ENCODE peak calls at places on chromosomes 1 and 21, in seven cellular contexts. L is foreskin keratinocyte; M is AG10803; X is Peyer's patch; J is CD4-positive, alpha-beta T cell; C is SK-N-SH; W is AG09319. K is an unnamed sample.
A peak's percentile ranks its signal among the peaks of the same experiment; 100 is the strongest.

GRCh38 chr1:65558215-65558614 is 137.7 kb downstream of the LEPR start:
- DNase-seq in L (no peak), M (peak; percentile 20), X (no peak), J (no peak), C (no peak), W (peak; percentile 4), K (no peak)

GRCh38 chr1:109495738-109496137 is 1.8 kb downstream of the CYB561D1 start:
- DNase-seq in L (no peak), M (no peak), X (no peak), J (no peak), C (no peak), W (no peak), K (no peak)

GRCh38 chr1:199585392-199585791 is 442.1 kb upstream of the NR5A2 start:
- DNase-seq in L (peak; percentile 54), M (no peak), X (no peak), J (no peak), C (no peak), W (no peak), K (no peak)

GRCh38 chr1:181159451-181160151 is 71.1 kb downstream of the IER5 start:
- DNase-seq in L (peak; percentile 97), M (peak; percentile 36), X (peak; percentile 71), J (peak; percentile 53), C (no peak), W (no peak), K (no peak)

GRCh38 chr1:211944733-211945500 is 90.4 kb downstream of the INTS7 start:
- DNase-seq in L (peak; percentile 96), M (peak; percentile 42), X (peak; percentile 72), J (no peak), C (no peak), W (no peak), K (no peak)

GRCh38 chr1:187862506-187862905 is 1033.8 kb downstream of the PLA2G4A start:
- DNase-seq in L (peak; percentile 72), M (no peak), X (no peak), J (no peak), C (no peak), W (no peak), K (no peak)

GRCh38 chr1:111366256-111366655 is 61.3 kb downstream of the OVGP1 start:
- DNase-seq in L (peak; percentile 59), M (peak; percentile 25), X (no peak), J (no peak), C (no peak), W (no peak), K (no peak)

GRCh38 chr1:92907949-92908684 is 53.1 kb downstream of the DIPK1A start:
- DNase-seq in L (peak; percentile 96), M (no peak), X (no peak), J (no peak), C (no peak), W (no peak), K (no peak)

GRCh38 chr1:66478116-66478515 is 55.8 kb upstream of the SGIP1 start:
- DNase-seq in L (peak; percentile 78), M (peak; percentile 87), X (no peak), J (no peak), C (no peak), W (no peak), K (no peak)

GRCh38 chr1:117051224-117052064 is 8.7 kb upstream of the TTF2 start:
- DNase-seq in L (peak; percentile 49), M (no peak), X (peak; percentile 54), J (no peak), C (no peak), W (no peak), K (no peak)

GRCh38 chr1:26959270-26959669 is 998 bp downstream of the KDF1 start:
- DNase-seq in L (no peak), M (no peak), X (no peak), J (no peak), C (no peak), W (no peak), K (no peak)

GRCh38 chr1:26960625-26960966 is 328 bp upstream of the KDF1 start:
- DNase-seq in L (no peak), M (no peak), X (no peak), J (no peak), C (no peak), W (no peak), K (no peak)

GRCh38 chr1:26961826-26962225 is 1.6 kb upstream of the KDF1 start:
- DNase-seq in L (peak; percentile 93), M (peak; percentile 97), X (no peak), J (no peak), C (no peak), W (peak; percentile 54), K (no peak)

GRCh38 chr1:26957306-26957705 is 3.0 kb downstream of the KDF1 start:
- DNase-seq in L (no peak), M (no peak), X (no peak), J (no peak), C (no peak), W (no peak), K (no peak)

GRCh38 chr1:26959722-26960624 is at the start of gene KDF1:
- DNase-seq in L (peak; percentile 80), M (no peak), X (peak; percentile 93), J (peak; percentile 68), C (peak; percentile 64), W (no peak), K (no peak)
- TF ChIP-seq CTCF in L (peak; percentile 43), M (no peak), X (peak; percentile 60), J (peak; percentile 36), C (no peak), W (no peak), K (no peak)

DNA sequence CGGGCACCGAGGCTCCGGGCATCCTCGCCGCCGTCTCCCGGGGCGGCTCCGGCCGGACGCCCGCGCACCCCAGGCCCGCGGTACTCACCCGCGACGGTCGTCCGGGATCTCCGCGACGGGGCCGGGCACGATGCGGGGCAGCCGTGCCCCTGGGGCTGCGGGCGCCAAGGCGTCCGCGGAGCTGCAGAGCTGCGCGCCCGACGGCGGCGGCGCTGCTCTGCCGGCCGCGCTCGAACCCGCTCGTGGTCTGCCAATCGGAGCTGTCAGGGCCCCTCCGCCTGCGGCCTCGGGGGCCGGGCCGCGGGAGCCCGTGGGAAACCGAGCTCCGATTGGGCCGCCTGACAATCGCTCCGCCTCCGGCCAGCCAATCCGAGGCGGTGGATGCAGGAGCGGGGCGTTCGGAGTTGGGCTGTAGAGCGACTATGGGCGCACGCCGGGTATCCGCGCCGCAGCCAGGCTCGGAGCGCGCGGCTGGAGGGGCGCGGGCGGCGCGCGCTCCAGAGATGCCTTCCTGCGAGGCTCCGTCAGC is 100.6 kb upstream of the SOD1 start:
- DNase-seq in L (peak; percentile 91), M (peak; percentile 55), X (peak; percentile 78), J (peak; percentile 88), C (peak; percentile 97), W (peak; percentile 11), K (peak; percentile 42)
- TF ChIP-seq CTCF in L (peak; percentile 68), M (no peak), X (no peak), J (no peak), C (peak; percentile 25), W (no peak), K (no peak)

DNA sequence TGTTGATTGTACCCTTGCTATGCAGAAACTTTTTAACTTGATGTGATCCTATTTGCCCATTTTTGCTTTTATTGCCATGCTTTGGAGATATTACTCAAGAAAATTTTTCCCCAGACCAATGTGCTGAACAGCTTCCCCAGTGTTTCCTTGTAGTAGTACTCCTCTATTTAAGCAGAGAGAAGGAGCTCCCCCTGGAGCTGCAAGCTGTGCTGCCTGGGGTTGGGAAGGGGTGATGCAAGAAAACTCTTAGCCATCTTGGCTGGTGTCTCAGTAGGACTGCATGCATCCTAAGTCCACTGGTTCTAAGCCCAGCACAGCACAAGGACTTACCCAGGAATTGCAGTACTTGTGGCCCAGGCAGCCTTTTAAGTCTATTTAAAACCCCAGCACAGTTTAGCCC is 121.6 kb downstream of the NTMT2 start:
- DNase-seq in L (peak; percentile 8), M (peak; percentile 22), X (no peak), J (no peak), C (no peak), W (no peak), K (no peak)
- TF ChIP-seq CTCF in L (peak; percentile 30), M (peak; percentile 10), X (no peak), J (no peak), C (no peak), W (no peak), K (no peak)

GRCh38 chr1:172609528-172609927 is 49.4 kb upstream of the FASLG start:
- DNase-seq in L (peak; percentile 26), M (peak; percentile 17), X (no peak), J (no peak), C (no peak), W (no peak), K (no peak)
- TF ChIP-seq CTCF in L (peak; percentile 75), M (peak; percentile 49), X (peak; percentile 42), J (peak; percentile 84), C (peak; percentile 63), W (no peak), K (no peak)

DNA sequence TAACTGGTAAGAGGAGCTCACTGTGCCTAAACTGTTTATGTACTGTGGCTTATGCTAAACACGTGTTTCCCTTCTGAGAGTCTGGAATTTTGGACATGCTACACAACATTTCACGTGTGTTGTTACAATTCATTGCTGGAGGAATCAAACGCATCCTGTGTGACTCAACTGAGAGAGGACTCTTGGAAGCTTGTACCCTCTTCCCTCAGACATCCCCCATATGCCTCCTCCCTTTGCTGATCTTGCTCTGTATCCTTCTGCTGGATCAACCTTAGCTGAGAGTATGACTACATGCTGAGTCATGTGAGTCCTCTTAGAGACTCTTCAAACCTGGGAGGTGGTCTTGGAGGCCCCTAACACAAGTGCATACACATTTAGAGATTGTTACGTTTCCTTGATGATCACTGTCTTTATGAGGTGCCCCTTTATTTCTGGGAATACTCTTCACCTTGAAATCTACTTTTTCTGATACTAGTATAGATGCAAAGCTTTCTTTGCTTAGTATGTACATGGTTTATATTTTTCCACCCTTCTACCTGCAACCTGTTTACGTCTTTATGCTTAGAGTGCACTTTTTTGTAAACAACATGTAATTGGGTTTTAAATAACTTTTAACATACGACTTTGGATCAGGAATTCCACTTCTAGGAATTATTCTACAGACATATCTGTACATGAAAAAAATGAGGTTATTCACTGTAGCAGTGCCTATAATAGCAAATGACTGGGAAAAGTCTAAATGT is 8.7 kb downstream of the NPHP4 start:
- DNase-seq in L (peak; percentile 86), M (peak; percentile 86), X (no peak), J (no peak), C (no peak), W (peak; percentile 35), K (no peak)
- TF ChIP-seq CTCF in L (no peak), M (no peak), X (no peak), J (no peak), C (no peak), W (no peak), K (no peak)

DNA sequence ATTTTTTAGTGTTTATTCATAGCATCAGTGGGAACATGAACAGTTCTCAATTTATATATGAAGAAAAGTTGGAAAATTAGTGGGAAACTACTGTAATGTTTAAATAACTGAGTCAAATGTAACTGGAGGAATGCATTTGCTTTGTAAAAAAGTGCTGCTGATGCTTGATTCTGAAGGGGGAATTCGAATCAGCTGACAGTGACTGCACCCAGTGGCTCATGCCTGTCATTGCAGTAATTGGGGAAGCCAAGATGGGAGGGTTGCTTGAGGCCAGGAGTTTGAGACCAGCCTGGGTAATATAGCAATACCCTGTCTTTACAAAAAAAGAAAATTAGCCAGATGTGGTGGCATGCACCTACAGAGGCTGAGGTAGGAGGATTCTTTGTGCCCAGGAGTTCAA is 398.4 kb downstream of the ZP4 start:
- DNase-seq in L (no peak), M (no peak), X (no peak), J (no peak), C (peak; percentile 7), W (no peak), K (no peak)
- TF ChIP-seq CTCF in L (no peak), M (no peak), X (peak; percentile 15), J (no peak), C (no peak), W (no peak), K (no peak)

GRCh38 chr1:198056255-198056654 is 100.5 kb upstream of the NEK7 start:
- DNase-seq in L (no peak), M (no peak), X (no peak), J (no peak), C (peak; percentile 2), W (no peak), K (no peak)
- TF ChIP-seq CTCF in L (peak; percentile 42), M (peak; percentile 24), X (no peak), J (no peak), C (peak; percentile 31), W (no peak), K (no peak)